ENCODE peak calls at places on chromosomes 3 and 15, in five cellular contexts. W, C, Y, M and T are unnamed samples.

GRCh38 chr3:73433681-73434080 is 191.1 kb downstream of the PDZRN3 start:
- DNase-seq in W (no peak), C (no peak), Y (no peak), M (no peak), T (no peak)

GRCh38 chr15:76393614-76394013 is 57.0 kb downstream of the ISL2 start:
- DNase-seq in W (no peak), C (no peak), Y (no peak), M (no peak), T (no peak)

GRCh38 chr3:178479860-178480259 is 56.4 kb upstream of the KCNMB2 start:
- DNase-seq in W (no peak), C (no peak), Y (no peak), M (no peak), T (no peak)

GRCh38 chr3:71442648-71443047 is 140.9 kb downstream of the FOXP1 start:
- DNase-seq in W (no peak), C (no peak), Y (no peak), M (no peak), T (no peak)

GRCh38 chr3:62374375-62374876 is 1.1 kb upstream of the FEZF2 start:
- DNase-seq in W (peak; percentile 61), C (no peak), Y (peak; percentile 32), M (no peak), T (no peak)

GRCh38 chr3:153130312-153130977 is 31.6 kb upstream of the RAP2B start:
- DNase-seq in W (no peak), C (no peak), Y (peak; percentile 62), M (no peak), T (peak; percentile 51)

GRCh38 chr15:74730619-74731316 is 5.4 kb upstream of the CYP1A1 start:
- DNase-seq in W (no peak), C (no peak), Y (no peak), M (no peak), T (no peak)

GRCh38 chr3:182967218-182968204 is 12.8 kb downstream of the DCUN1D1 start:
- DNase-seq in W (no peak), C (no peak), Y (no peak), M (no peak), T (no peak)

GRCh38 chr3:189353988-189354735 is 182.4 kb downstream of the TPRG1 start:
- DNase-seq in W (no peak), C (no peak), Y (no peak), M (no peak), T (no peak)

GRCh38 chr3:46856576-46857471 is 6.4 kb downstream of the MYL3 start:
- DNase-seq in W (no peak), C (no peak), Y (no peak), M (no peak), T (no peak)

GRCh38 chr3:45164056-45164455 is 17.9 kb upstream of the CDCP1 start:
- DNase-seq in W (no peak), C (no peak), Y (no peak), M (no peak), T (no peak)

GRCh38 chr15:95734422-95735316 is 595.8 kb upstream of the NR2F2 start:
- DNase-seq in W (no peak), C (no peak), Y (no peak), M (no peak), T (no peak)

GRCh38 chr3:117786339-117786738 is 1076.8 kb downstream of the TUSC7 start:
- DNase-seq in W (no peak), C (no peak), Y (peak; percentile 34), M (no peak), T (no peak)

GRCh38 chr3:12143949-12144504 is 14.7 kb downstream of the TIMP4 start:
- DNase-seq in W (no peak), C (no peak), Y (peak; percentile 87), M (no peak), T (peak; percentile 14)

GRCh38 chr3:148797822-148798221 is 29.8 kb upstream of the CPB1 start:
- DNase-seq in W (no peak), C (no peak), Y (no peak), M (no peak), T (no peak)

GRCh38 chr15:92009162-92009561 is 155.7 kb downstream of the SLCO3A1 start:
- DNase-seq in W (no peak), C (no peak), Y (no peak), M (no peak), T (no peak)

GRCh38 chr15:58383876-58384275 is 47.9 kb upstream of the LIPC start:
- DNase-seq in W (no peak), C (peak; percentile 23), Y (no peak), M (no peak), T (no peak)

GRCh38 chr15:36691596-36691995 is 112.2 kb downstream of the CDIN1 start:
- DNase-seq in W (no peak), C (no peak), Y (no peak), M (no peak), T (no peak)